ENCODE peak calls at places on chromosome 19, in nine cellular contexts. E is stimulated activated CD8-positive, alpha-beta memory T cell treated with anti-CD3 and anti-CD28 coated beads, Interleukin-7, amount 100 ng/mL, for 1 hour; Y is prostate gland; H is thoracic aorta; T is GF-D8; I is stimulated activated CD4-positive, alpha-beta T cell treated with anti-CD3 and anti-CD28 coated beads, TNF-alpha, amount 100 ng/mL, for 4 hours; G is heart left ventricle; V is neuronal stem cell; C is neural crest cell. W is an unnamed sample.
A peak's percentile ranks its signal among the peaks of the same experiment; 100 is the strongest.

GRCh38 chr19:16541526-16542044 is 652 bp downstream of the CHERP start:
- DNase-seq in E (no peak), Y (no peak), H (no peak), T (no peak), I (no peak), G (no peak), V (no peak), C (no peak), W (peak; percentile 50)

GRCh38 chr19:8655340-8655709 is 24.9 kb downstream of the NFILZ start:
- DNase-seq in E (peak; percentile 23), Y (no peak), H (no peak), T (no peak), I (no peak), G (no peak), V (no peak), C (no peak), W (peak; percentile 43)

GRCh38 chr19:2527716-2528115 is 51.8 kb downstream of the GADD45B start:
- DNase-seq in E (no peak), Y (no peak), H (no peak), T (no peak), I (no peak), G (no peak), V (no peak), C (no peak), W (no peak)

GRCh38 chr19:10416083-10416379 is 4.3 kb upstream of the PDE4A start:
- DNase-seq in E (no peak), Y (no peak), H (no peak), T (no peak), I (no peak), G (no peak), V (no peak), C (no peak), W (no peak)

GRCh38 chr19:46349311-46349993 is 2.6 kb downstream of the PPP5C start:
- DNase-seq in E (no peak), Y (no peak), H (no peak), T (no peak), I (no peak), G (no peak), V (no peak), C (no peak), W (peak; percentile 57)

GRCh38 chr19:15468675-15469512 is 4.5 kb upstream of the RASAL3 start:
- DNase-seq in E (no peak), Y (no peak), H (no peak), T (no peak), I (no peak), G (no peak), V (no peak), C (no peak), W (no peak)

GRCh38 chr19:13492128-13492527 is 14.2 kb downstream of the CACNA1A start:
- DNase-seq in E (no peak), Y (no peak), H (no peak), T (no peak), I (no peak), G (no peak), V (no peak), C (no peak), W (no peak)

GRCh38 chr19:5706876-5707573 is 12.9 kb downstream of the LONP1 start:
- DNase-seq in E (no peak), Y (no peak), H (no peak), T (no peak), I (no peak), G (no peak), V (no peak), C (no peak), W (no peak)

GRCh38 chr19:2428027-2428690 is 773 bp upstream of the TIMM13 start:
- DNase-seq in E (no peak), Y (peak; percentile 19), H (no peak), T (no peak), I (no peak), G (no peak), V (no peak), C (no peak), W (no peak)

GRCh38 chr19:40365010-40365409 is 16.5 kb downstream of the PLD3 start:
- DNase-seq in E (no peak), Y (no peak), H (no peak), T (no peak), I (no peak), G (no peak), V (no peak), C (no peak), W (no peak)

GRCh38 chr19:37941820-37942515 is 35.0 kb downstream of the SIPA1L3 start:
- DNase-seq in E (no peak), Y (no peak), H (no peak), T (no peak), I (no peak), G (no peak), V (no peak), C (no peak), W (no peak)

GRCh38 chr19:19691683-19692082 is 23.0 kb downstream of the ZNF101 start:
- DNase-seq in E (no peak), Y (no peak), H (no peak), T (no peak), I (no peak), G (no peak), V (no peak), C (no peak), W (no peak)

GRCh38 chr19:4138445-4138844 is 14.5 kb upstream of the MAP2K2 start:
- DNase-seq in E (no peak), Y (no peak), H (no peak), T (no peak), I (no peak), G (no peak), V (no peak), C (no peak), W (no peak)

GRCh38 chr19:35055715-35056179 is 14.2 kb downstream of the HPN start:
- DNase-seq in E (no peak), Y (no peak), H (no peak), T (no peak), I (no peak), G (no peak), V (no peak), C (no peak), W (peak; percentile 76)

GRCh38 chr19:41897820-41898219 is 14.8 kb downstream of the ARHGEF1 start:
- DNase-seq in E (no peak), Y (no peak), H (no peak), T (no peak), I (no peak), G (no peak), V (no peak), C (no peak), W (no peak)

GRCh38 chr19:14155371-14155770 is 19.0 kb upstream of the ASF1B start:
- DNase-seq in E (no peak), Y (no peak), H (no peak), T (no peak), I (no peak), G (no peak), V (no peak), C (no peak), W (no peak)

GRCh38 chr19:5113633-5114586 is 145.0 kb downstream of the KDM4B start:
- DNase-seq in E (no peak), Y (no peak), H (no peak), T (no peak), I (no peak), G (peak; percentile 43), V (no peak), C (no peak), W (no peak)

GRCh38 chr19:39915101-39915847 is 19.2 kb downstream of the FCGBP start:
- DNase-seq in E (no peak), Y (no peak), H (no peak), T (no peak), I (no peak), G (no peak), V (no peak), C (no peak), W (no peak)

GRCh38 chr19:39166571-39167391 is 30.0 kb upstream of the NCCRP1 start:
- DNase-seq in E (no peak), Y (peak; percentile 89), H (no peak), T (no peak), I (no peak), G (peak; percentile 74), V (no peak), C (no peak), W (no peak)

GRCh38 chr19:16876904-16877361 is 11.9 kb upstream of the F2RL3 start:
- DNase-seq in E (no peak), Y (no peak), H (no peak), T (peak; percentile 51), I (no peak), G (peak; percentile 44), V (no peak), C (no peak), W (peak; percentile 12)

GRCh38 chr19:34430738-34431625 is 2.8 kb downstream of the UBA2 start:
- DNase-seq in E (no peak), Y (no peak), H (no peak), T (no peak), I (no peak), G (no peak), V (peak; percentile 20), C (no peak), W (peak; percentile 80)

GRCh38 chr19:30249911-30250310 is 122.3 kb upstream of the ZNF536 start:
- DNase-seq in E (no peak), Y (no peak), H (no peak), T (no peak), I (no peak), G (no peak), V (no peak), C (no peak), W (no peak)

GRCh38 chr19:33241530-33242101 is 16.0 kb upstream of the SLC7A10 start:
- DNase-seq in E (no peak), Y (no peak), H (no peak), T (no peak), I (no peak), G (no peak), V (no peak), C (no peak), W (peak; percentile 29)

GRCh38 chr19:2063824-2064223 is 12.8 kb upstream of the MKNK2 start:
- DNase-seq in E (no peak), Y (no peak), H (no peak), T (no peak), I (no peak), G (no peak), V (no peak), C (no peak), W (peak; percentile 58)

GRCh38 chr19:7426986-7427385 is 61.8 kb downstream of the PEX11G start:
- DNase-seq in E (no peak), Y (no peak), H (no peak), T (no peak), I (no peak), G (no peak), V (no peak), C (no peak), W (no peak)

GRCh38 chr19:7500811-7501450 is 12.1 kb upstream of the PEX11G start:
- DNase-seq in E (no peak), Y (peak; percentile 60), H (no peak), T (peak; percentile 74), I (no peak), G (no peak), V (peak; percentile 75), C (peak; percentile 69), W (no peak)

GRCh38 chr19:54463531-54464043 is at the start of gene LENG9:
- DNase-seq in E (peak; percentile 81), Y (peak; percentile 100), H (peak; percentile 100), T (peak; percentile 96), I (peak; percentile 82), G (peak; percentile 98), V (peak; percentile 99), C (peak; percentile 89), W (peak; percentile 99)

GRCh38 chr19:54162241-54162805 is 2.8 kb upstream of the LENG1 start:
- DNase-seq in E (peak; percentile 67), Y (peak; percentile 89), H (peak; percentile 40), T (peak; percentile 62), I (peak; percentile 75), G (peak; percentile 89), V (no peak), C (peak; percentile 45), W (peak; percentile 91)

GRCh38 chr19:11192957-11193939 is 4.1 kb downstream of the KANK2 start:
- DNase-seq in E (no peak), Y (no peak), H (no peak), T (no peak), I (no peak), G (no peak), V (no peak), C (no peak), W (no peak)

GRCh38 chr19:35868172-35868822 is at the start of gene APLP1:
- DNase-seq in E (no peak), Y (peak; percentile 57), H (no peak), T (no peak), I (peak; percentile 52), G (peak; percentile 81), V (peak; percentile 78), C (peak; percentile 66), W (peak; percentile 22)

GRCh38 chr19:33275559-33275932 is 26.8 kb downstream of the CEBPA start:
- DNase-seq in E (no peak), Y (no peak), H (no peak), T (no peak), I (no peak), G (no peak), V (no peak), C (no peak), W (no peak)

W was measured in OCI-LY7.